ENCODE peak calls at places on chromosomes 3 and 15, in seven cellular contexts. O is H54; N is GM10248; G is T1000; J is WERI-Rb-1; Q is AG20443; C is activated naive CD4-positive, alpha-beta T cell treated with anti-CD3 and anti-CD28 coated beads, Interleukin-2, amount 50 U/mL, for 72 hours. A is an unnamed sample.

GRCh38 chr3:172705166-172705565 is 5.7 kb downstream of the NCEH1 start:
- DNase-seq in O (no peak), N (no peak), G (no peak), J (no peak), Q (no peak), C (no peak), A (no peak)

GRCh38 chr15:94229591-94230365 is 1.6 kb upstream of the MCTP2 start:
- DNase-seq in O (no peak), N (peak; percentile 45), G (no peak), J (no peak), Q (no peak), C (peak; percentile 60), A (no peak)

GRCh38 chr3:42493126-42493797 is 9.2 kb upstream of the VIPR1 start:
- DNase-seq in O (no peak), N (no peak), G (no peak), J (no peak), Q (no peak), C (peak; percentile 37), A (no peak)

GRCh38 chr3:139357899-139358298 is 14.1 kb downstream of the MRPS22 start:
- DNase-seq in O (no peak), N (peak; percentile 35), G (no peak), J (no peak), Q (no peak), C (no peak), A (no peak)

GRCh38 chr15:74201656-74202420 is 749 bp downstream of the STRA6 start:
- DNase-seq in O (no peak), N (no peak), G (no peak), J (no peak), Q (no peak), C (no peak), A (no peak)

GRCh38 chr3:52998781-52999509 is 46.9 kb downstream of the SFMBT1 start:
- DNase-seq in O (no peak), N (no peak), G (no peak), J (no peak), Q (no peak), C (no peak), A (no peak)

GRCh38 chr15:80260566-80260965 is 8.6 kb upstream of the CTXND1 start:
- DNase-seq in O (no peak), N (no peak), G (no peak), J (no peak), Q (no peak), C (no peak), A (no peak)

GRCh38 chr15:31265090-31265870 is 61.4 kb upstream of the KLF13 start:
- DNase-seq in O (no peak), N (no peak), G (no peak), J (no peak), Q (no peak), C (peak; percentile 55), A (no peak)

GRCh38 chr3:85498177-85498576 is 539.4 kb downstream of the CADM2 start:
- DNase-seq in O (no peak), N (no peak), G (no peak), J (no peak), Q (no peak), C (no peak), A (no peak)

GRCh38 chr15:75347222-75348033 is 589 bp downstream of the NEIL1 start:
- DNase-seq in O (no peak), N (peak; percentile 77), G (no peak), J (peak; percentile 73), Q (peak; percentile 71), C (peak; percentile 73), A (peak; percentile 81)

GRCh38 chr3:149153402-149153801 is 24.0 kb downstream of the HPS3 start:
- DNase-seq in O (no peak), N (no peak), G (no peak), J (no peak), Q (no peak), C (no peak), A (no peak)

GRCh38 chr3:16063603-16064002 is 110.9 kb upstream of the GALNT15 start:
- DNase-seq in O (no peak), N (no peak), G (no peak), J (no peak), Q (no peak), C (no peak), A (no peak)

GRCh38 chr3:127408684-127409420 is 121.0 kb upstream of the PRR20G start:
- DNase-seq in O (no peak), N (no peak), G (no peak), J (no peak), Q (no peak), C (no peak), A (no peak)

GRCh38 chr3:66615643-66616301 is 115.0 kb upstream of the LRIG1 start:
- DNase-seq in O (no peak), N (no peak), G (no peak), J (no peak), Q (no peak), C (no peak), A (no peak)

GRCh38 chr3:129718201-129718600 is 111.7 kb upstream of the PLXND1 start:
- DNase-seq in O (no peak), N (no peak), G (no peak), J (no peak), Q (no peak), C (no peak), A (no peak)

GRCh38 chr3:139937674-139938279 is 2.8 kb downstream of the CLSTN2 start:
- DNase-seq in O (peak; percentile 39), N (peak; percentile 31), G (peak; percentile 30), J (peak; percentile 44), Q (peak; percentile 72), C (no peak), A (peak; percentile 36)

GRCh38 chr3:119589087-119589773 is 8.5 kb upstream of the PLA1A start:
- DNase-seq in O (no peak), N (no peak), G (no peak), J (no peak), Q (no peak), C (no peak), A (no peak)